ENCODE peak calls at places on chromosomes 16 and 17, in four cellular contexts. P, K, Z and S are unnamed samples.

GRCh38 chr16:11553371-11553770 is 33.3 kb downstream of the LITAF start:
- DNase-seq in P (no peak), K (no peak), Z (no peak), S (no peak)

GRCh38 chr16:77207029-77207428 is 7.8 kb downstream of the SYCE1L start:
- DNase-seq in P (no peak), K (no peak), Z (no peak), S (no peak)

GRCh38 chr16:8822403-8822802 is 24.8 kb downstream of the PMM2 start:
- DNase-seq in P (no peak), K (no peak), Z (no peak), S (no peak)

GRCh38 chr17:4901648-4902344 is 1.1 kb downstream of the CHRNE start:
- DNase-seq in P (no peak), K (peak; percentile 17), Z (no peak), S (peak; percentile 28)

GRCh38 chr17:57485566-57485865 is 229.2 kb downstream of the MSI2 start:
- DNase-seq in P (no peak), K (no peak), Z (no peak), S (no peak)

GRCh38 chr17:17351901-17352781 is 49.0 kb downstream of the NT5M start:
- DNase-seq in P (peak; percentile 56), K (no peak), Z (peak; percentile 37), S (no peak)

GRCh38 chr16:53743149-53743566 is 39.2 kb downstream of the FTO start:
- DNase-seq in P (peak; percentile 65), K (peak; percentile 7), Z (no peak), S (peak; percentile 6)

GRCh38 chr16:68548947-68549346 is 9.9 kb downstream of the ZFP90 start:
- DNase-seq in P (no peak), K (no peak), Z (no peak), S (peak; percentile 69)

GRCh38 chr16:22838681-22839080 is 24.7 kb downstream of the HS3ST2 start:
- DNase-seq in P (no peak), K (no peak), Z (no peak), S (no peak)